ENCODE peak calls at places on chromosomes 12 and 14, in six cellular contexts. V is GM12865, I is WTC11, F is fibroblast of the aortic adventitia, E is lower leg skin, U is fibroblast of lung. X is an unnamed sample.
A peak's percentile ranks its signal among the peaks of the same experiment; 100 is the strongest.

GRCh38 chr14:22112004-22112403 is 438.4 kb upstream of the OR4E1 start:
- DNase-seq in U (no peak), I (peak; percentile 63), E (no peak), F (no peak), V (peak; percentile 29), X (no peak)

GRCh38 chr12:84165998-84166571 is 746.5 kb downstream of the SLC6A15 start:
- DNase-seq in I (no peak), V (no peak), U (no peak), E (no peak), F (no peak), X (no peak)

GRCh38 chr12:27686147-27686546 is 10.1 kb upstream of the REP15 start:
- DNase-seq in V (no peak), I (no peak), F (no peak), E (no peak), U (no peak), X (no peak)

GRCh38 chr12:122406701-122407154 is 15.7 kb downstream of the CLIP1 start:
- DNase-seq in U (no peak), F (peak; percentile 95), I (no peak), E (no peak), V (no peak), X (no peak)

GRCh38 chr14:61636291-61636690 is 59.0 kb upstream of the HIF1A start:
- DNase-seq in F (no peak), U (no peak), V (no peak), E (no peak), I (no peak), X (no peak)

GRCh38 chr14:89227490-89227834 is 189.6 kb downstream of the FOXN3 start:
- DNase-seq in I (no peak), V (no peak), U (peak; percentile 56), E (no peak), F (no peak), X (no peak)

GRCh38 chr12:130127909-130128763 is 34.1 kb upstream of the FZD10 start:
- DNase-seq in I (no peak), F (no peak), U (no peak), V (no peak), E (peak; percentile 89), X (no peak)

GRCh38 chr14:29352681-29353080 is 575.0 kb downstream of the PRKD1 start:
- DNase-seq in I (no peak), V (no peak), E (no peak), U (no peak), F (peak; percentile 41), X (no peak)

GRCh38 chr12:7176595-7176994 is 12.9 kb upstream of the PEX5 start:
- DNase-seq in I (no peak), E (no peak), F (no peak), V (no peak), U (no peak), X (no peak)

GRCh38 chr14:64885555-64885954 is 5.8 kb upstream of the SPTB start:
- DNase-seq in E (no peak), V (no peak), I (no peak), U (no peak), F (no peak), X (no peak)

GRCh38 chr12:122459211-122459610 is 36.7 kb upstream of the CLIP1 start:
- DNase-seq in F (no peak), V (no peak), I (no peak), E (peak; percentile 40), U (no peak), X (no peak)

GRCh38 chr12:12976366-12976765 is 23.7 kb downstream of the HEBP1 start:
- DNase-seq in V (no peak), I (no peak), U (peak; percentile 97), F (peak; percentile 97), E (no peak), X (no peak)

GRCh38 chr12:118750666-118751065 is 230.7 kb upstream of the SRRM4 start:
- DNase-seq in U (no peak), E (no peak), I (no peak), F (no peak), V (no peak), X (no peak)

GRCh38 chr14:103385153-103385993 is at the start of gene MARK3:
- DNase-seq in F (peak; percentile 95), I (peak; percentile 98), V (peak; percentile 97), E (peak; percentile 99), U (peak; percentile 96), X (peak; percentile 96)
- TF ChIP-seq CTCF in F (no peak), I (no peak), V (peak; percentile 8), E (no peak), U (peak; percentile 3), X (peak; percentile 27)

DNA sequence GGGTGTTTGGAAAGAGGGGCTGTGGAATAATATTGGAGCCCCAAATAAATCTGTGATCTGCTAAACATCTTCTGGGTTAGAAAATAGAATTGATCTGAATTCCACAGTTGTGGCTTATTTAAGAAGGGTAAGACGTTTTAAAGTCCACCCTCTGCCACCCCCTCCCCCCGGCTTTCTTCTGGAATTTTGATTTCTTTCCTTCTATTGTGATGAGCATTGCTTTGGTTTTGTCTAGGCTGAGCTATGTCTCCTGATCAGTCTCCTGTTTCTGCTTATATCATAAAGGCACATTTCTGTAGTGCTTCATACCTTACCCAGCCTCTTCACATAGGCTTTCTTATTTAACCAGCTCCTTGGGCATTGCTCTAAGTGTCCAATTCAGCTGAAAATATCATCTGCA is 77.3 kb upstream of the SLC38A2 start:
- DNase-seq in I (no peak), U (no peak), F (no peak), E (no peak), V (no peak), X (no peak)
- TF ChIP-seq CTCF in I (no peak), U (no peak), F (no peak), E (no peak), V (no peak), X (no peak)

DNA sequence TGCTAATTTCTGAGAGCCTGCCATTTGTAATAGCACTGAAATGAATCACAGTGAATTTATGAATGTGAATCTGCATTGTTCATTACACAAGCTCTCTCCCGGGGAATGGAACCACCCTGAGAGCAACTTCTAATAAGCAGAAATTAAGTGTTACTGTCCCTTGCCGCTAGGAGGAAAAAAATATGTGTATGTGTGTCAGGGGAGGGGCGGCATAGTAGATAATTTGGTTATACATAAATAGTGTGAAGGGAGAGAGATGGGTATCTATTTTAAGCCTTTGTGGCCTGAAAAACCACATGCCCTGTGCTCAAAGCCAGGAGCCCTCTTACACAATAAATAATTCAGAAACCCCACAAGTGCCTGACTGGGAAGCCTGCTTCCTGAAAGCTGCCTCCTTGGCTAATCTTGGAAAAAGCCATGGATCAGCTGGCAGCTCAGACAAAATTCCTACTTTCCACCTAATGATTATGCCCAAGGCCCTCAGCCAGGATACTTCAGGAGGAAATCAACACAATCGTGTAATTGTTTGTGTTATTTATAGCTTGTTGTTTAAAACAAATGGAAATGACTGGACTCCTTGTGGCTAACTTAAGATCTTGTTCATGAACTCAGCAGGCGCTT is 366.2 kb upstream of the KITLG start:
- DNase-seq in F (peak; percentile 90), U (peak; percentile 88), V (peak; percentile 48), E (peak; percentile 65), I (no peak), X (no peak)
- TF ChIP-seq CTCF in F (peak; percentile 26), U (peak; percentile 10), V (peak; percentile 3), E (no peak), I (no peak), X (no peak)

DNA sequence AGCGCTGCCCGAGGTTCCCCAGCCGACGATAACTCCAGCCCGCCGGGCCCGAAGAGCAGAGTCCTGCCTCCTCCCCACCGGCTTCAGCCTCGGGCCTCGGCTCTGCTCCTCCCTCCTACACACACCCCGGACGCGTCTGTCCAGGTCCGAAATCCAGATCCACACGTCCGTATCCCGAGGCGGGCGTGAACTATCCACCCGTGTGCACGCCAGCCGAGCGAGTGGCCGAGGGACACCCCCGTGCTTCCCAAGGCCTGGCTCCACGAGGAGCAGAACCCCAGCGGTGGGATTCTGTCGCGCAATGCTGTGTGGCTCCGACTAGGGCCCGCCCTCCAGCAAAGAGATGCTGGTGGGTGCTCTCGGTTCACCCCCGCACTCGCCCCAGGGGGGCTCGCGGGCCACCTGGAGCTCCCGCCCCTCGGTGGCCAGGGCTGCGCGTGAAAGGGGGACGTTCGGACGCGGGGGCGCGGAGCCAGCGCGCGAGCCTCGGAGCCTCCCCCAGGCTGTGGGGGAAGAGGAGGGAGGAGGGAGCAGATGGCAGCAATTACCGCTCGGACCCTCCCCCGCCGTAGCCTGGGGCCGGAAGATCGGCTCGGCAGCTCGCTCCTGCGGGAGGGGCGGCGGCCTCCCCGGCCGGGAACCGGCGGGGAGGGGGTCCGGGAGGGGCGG is 18.9 kb upstream of the ANKRD33 start:
- DNase-seq in V (no peak), E (no peak), I (peak; percentile 58), U (no peak), F (no peak), X (peak; percentile 22)
- TF ChIP-seq CTCF in V (no peak), E (no peak), I (no peak), U (no peak), F (no peak), X (no peak)

GRCh38 chr14:36826614-36827013 is 165.0 kb downstream of the PAX9 start:
- DNase-seq in F (no peak), V (no peak), E (no peak), I (no peak), U (no peak), X (no peak)
- TF ChIP-seq CTCF in F (no peak), V (no peak), E (no peak), I (no peak), U (no peak), X (no peak)